ENCODE peak calls at places on chromosomes 5 and 9, in four cellular contexts. Q, T, V and D are unnamed samples.

GRCh38 chr9:73474625-73475024 is 323.0 kb downstream of the ANXA1 start:
- DNase-seq in V (no peak), T (no peak), Q (no peak), D (no peak)

GRCh38 chr9:128642675-128643074 is 14.0 kb downstream of the DYNC2I2 start:
- DNase-seq in T (no peak), Q (no peak), V (no peak), D (no peak)

GRCh38 chr5:665956-666711 is 27.0 kb downstream of the TPPP start:
- DNase-seq in V (no peak), T (no peak), Q (no peak), D (no peak)

GRCh38 chr5:27814211-27814610 is 775.8 kb upstream of the CDH9 start:
- DNase-seq in Q (no peak), V (no peak), T (no peak), D (no peak)

GRCh38 chr9:90054810-90055209 is 450.0 kb downstream of the GADD45G start:
- DNase-seq in T (no peak), V (no peak), Q (no peak), D (no peak)

GRCh38 chr5:82440041-82440440 is 161.9 kb upstream of the RPS23 start:
- DNase-seq in V (no peak), T (no peak), Q (no peak), D (no peak)

GRCh38 chr9:133125706-133126696 is 5.0 kb upstream of the RALGDS start:
- DNase-seq in V (no peak), T (no peak), Q (no peak), D (no peak)

GRCh38 chr5:8135742-8136141 is 266.8 kb downstream of the MTRR start:
- DNase-seq in V (no peak), T (no peak), Q (no peak), D (no peak)

GRCh38 chr5:143037071-143037470 is 266.9 kb downstream of the ARHGAP26 start:
- DNase-seq in T (no peak), Q (no peak), V (no peak), D (no peak)

GRCh38 chr5:143030349-143030748 is 260.2 kb downstream of the ARHGAP26 start:
- DNase-seq in V (no peak), T (no peak), Q (no peak), D (no peak)

GRCh38 chr5:143031781-143032724 is 261.9 kb downstream of the ARHGAP26 start:
- DNase-seq in V (no peak), T (no peak), Q (no peak), D (no peak)

GRCh38 chr5:143036146-143036927 is 266.2 kb downstream of the ARHGAP26 start:
- DNase-seq in Q (no peak), V (no peak), T (no peak), D (no peak)

GRCh38 chr5:143033535-143034260 is 263.5 kb downstream of the ARHGAP26 start:
- DNase-seq in Q (peak; percentile 21), V (no peak), T (no peak), D (no peak)
- TF ChIP-seq NR3C1 in Q (no peak), V (no peak), T (no peak), D (no peak)

GRCh38 chr9:124000161-124000783 is 11.3 kb upstream of the LHX2 start:
- DNase-seq in Q (peak; percentile 15), V (no peak), T (no peak), D (peak; percentile 24)
- TF ChIP-seq NR3C1 in Q (no peak), V (no peak), T (no peak), D (no peak)

DNA sequence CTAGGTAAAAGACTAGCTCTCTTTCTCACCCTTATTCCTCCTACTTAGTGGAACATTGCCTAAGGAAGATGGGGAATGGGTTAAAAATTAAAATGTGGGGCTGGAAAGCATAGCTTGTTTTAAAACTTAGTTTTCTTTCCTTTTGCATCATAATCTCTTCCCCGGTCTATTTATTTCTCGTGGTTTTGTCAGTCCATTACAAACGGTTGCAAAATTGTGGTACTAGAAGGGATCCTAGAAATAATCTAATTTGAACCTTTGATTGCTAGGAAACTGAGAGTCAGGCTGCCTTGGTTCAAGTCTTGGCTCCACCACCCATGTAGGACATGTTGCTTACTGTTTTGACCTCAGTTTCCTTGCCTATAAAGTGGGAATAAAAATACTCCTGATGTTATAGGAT is 1.3 kb downstream of the IL31RA start:
- DNase-seq in V (no peak), T (no peak), Q (no peak), D (no peak)
- TF ChIP-seq NR3C1 in V (no peak), T (no peak), Q (no peak), D (no peak)

GRCh38 chr5:134455466-134455865 is 43.8 kb upstream of the CDKN2AIPNL start:
- DNase-seq in V (no peak), Q (no peak), T (no peak), D (no peak)
- TF ChIP-seq NR3C1 in V (no peak), Q (no peak), T (no peak), D (no peak)

GRCh38 chr5:149313151-149313841 is 32.0 kb upstream of the GRPEL2 start:
- DNase-seq in V (no peak), T (no peak), Q (no peak), D (no peak)

GRCh38 chr5:149314571-149315111 is 30.7 kb upstream of the GRPEL2 start:
- DNase-seq in Q (no peak), V (no peak), T (no peak), D (no peak)

GRCh38 chr5:149317281-149318048 is 27.8 kb upstream of the GRPEL2 start:
- DNase-seq in V (peak; percentile 73), T (peak; percentile 52), Q (peak; percentile 69), D (no peak)

GRCh38 chr5:149319174-149319573 is 26.1 kb upstream of the GRPEL2 start:
- DNase-seq in Q (no peak), T (no peak), V (no peak), D (no peak)

GRCh38 chr5:149315753-149316152 is 29.5 kb upstream of the GRPEL2 start:
- DNase-seq in V (no peak), T (no peak), Q (no peak), D (no peak)
- TF ChIP-seq NR3C1 in V (no peak), T (no peak), Q (no peak), D (no peak)

GRCh38 chr5:149996186-149996890 is 4.1 kb downstream of the TIGD6 start:
- DNase-seq in T (no peak), Q (no peak), V (no peak), D (no peak)

GRCh38 chr5:149995385-149996085 is 4.9 kb downstream of the TIGD6 start:
- DNase-seq in V (no peak), Q (no peak), T (no peak), D (no peak)

GRCh38 chr5:149988126-149988525 is 12.3 kb downstream of the TIGD6 start:
- DNase-seq in Q (no peak), T (no peak), V (no peak), D (no peak)

GRCh38 chr5:149993471-149993870 is 7.0 kb downstream of the TIGD6 start:
- DNase-seq in T (no peak), V (no peak), Q (no peak), D (no peak)

GRCh38 chr5:149990518-149991376 is 9.7 kb downstream of the TIGD6 start:
- DNase-seq in Q (peak; percentile 82), T (peak; percentile 76), V (peak; percentile 83), D (peak; percentile 74)
- TF ChIP-seq NR3C1 in Q (no peak), T (no peak), V (no peak), D (no peak)

GRCh38 chr9:114367823-114368609 is 19.8 kb downstream of the AKNA start:
- DNase-seq in V (no peak), T (no peak), Q (no peak), D (no peak)
- TF ChIP-seq NR3C1 in V (no peak), T (no peak), Q (no peak), D (no peak)

GRCh38 chr5:97478513-97478912 is 295.5 kb upstream of the RIOK2 start:
- DNase-seq in Q (no peak), T (no peak), V (no peak), D (no peak)
- TF ChIP-seq NR3C1 in Q (no peak), T (no peak), V (no peak), D (no peak)